ENCODE peak calls at places on chromosomes 13 and 19, in six cellular contexts. F is kidney, Y is breast epithelium, B is mammary epithelial cell, V is esophagus muscularis mucosa, D is BE2C. X is an unnamed sample.

GRCh38 chr19:50464348-50464747 is 12.0 kb upstream of the EMC10 start:
- DNase-seq in Y (no peak), F (peak; percentile 51), V (no peak), B (no peak), D (no peak), X (no peak)

GRCh38 chr19:1975081-1975480 is 34.1 kb downstream of the CSNK1G2 start:
- DNase-seq in D (no peak), F (no peak), V (no peak), Y (no peak), B (no peak), X (no peak)

GRCh38 chr13:49772828-49773227 is 19.7 kb downstream of the KPNA3 start:
- DNase-seq in Y (no peak), V (no peak), B (no peak), F (no peak), D (no peak), X (no peak)

GRCh38 chr13:27097691-27098090 is 73.9 kb downstream of the USP12 start:
- DNase-seq in D (no peak), V (no peak), Y (no peak), B (no peak), F (no peak), X (no peak)

GRCh38 chr13:110797230-110797877 is 83.9 kb downstream of the ING1 start:
- DNase-seq in F (no peak), B (no peak), Y (no peak), V (no peak), D (no peak), X (no peak)

GRCh38 chr13:111027481-111028439 is 87.3 kb upstream of the ARHGEF7 start:
- DNase-seq in B (peak; percentile 77), F (no peak), V (no peak), Y (no peak), D (no peak), X (no peak)

GRCh38 chr13:110280996-110281688 is 25.8 kb downstream of the COL4A1 start:
- DNase-seq in V (no peak), D (no peak), Y (no peak), F (peak; percentile 75), B (no peak), X (no peak)

GRCh38 chr13:94968040-94968756 is 255.9 kb upstream of the SOX21 start:
- DNase-seq in Y (no peak), V (no peak), B (no peak), F (no peak), D (peak; percentile 23), X (peak; percentile 75)

GRCh38 chr19:46607441-46607841 is 6.3 kb downstream of the CALM3 start:
- DNase-seq in Y (no peak), F (peak; percentile 63), D (no peak), B (no peak), V (no peak), X (no peak)

GRCh38 chr19:16400911-16401675 is 70.7 kb downstream of the EPS15L1 start:
- DNase-seq in V (no peak), D (no peak), F (peak; percentile 50), Y (peak; percentile 79), B (no peak), X (no peak)

GRCh38 chr13:111494641-111495040 is 174.2 kb downstream of the TEX29 start:
- DNase-seq in Y (no peak), B (no peak), V (no peak), D (no peak), F (peak; percentile 34), X (no peak)

GRCh38 chr13:43122706-43123268 is 99.4 kb downstream of the DNAJC15 start:
- DNase-seq in V (no peak), B (no peak), F (no peak), D (peak; percentile 44), Y (no peak), X (no peak)

GRCh38 chr19:16527334-16527935 is 14.8 kb downstream of the CHERP start:
- DNase-seq in B (peak; percentile 14), F (no peak), Y (no peak), V (no peak), D (no peak), X (no peak)

GRCh38 chr13:37534181-37534580 is 64.4 kb downstream of the POSTN start:
- DNase-seq in D (no peak), V (no peak), Y (no peak), F (no peak), B (peak; percentile 24), X (no peak)

GRCh38 chr13:51550151-51550550 is 34.1 kb upstream of the WDFY2 start:
- DNase-seq in Y (no peak), D (no peak), V (no peak), F (no peak), B (no peak), X (no peak)

GRCh38 chr13:110893571-110893970 is 21.3 kb downstream of the ANKRD10 start:
- DNase-seq in D (no peak), Y (no peak), V (no peak), F (no peak), B (no peak), X (no peak)

GRCh38 chr19:6801397-6802086 is 29.0 kb downstream of the VAV1 start:
- DNase-seq in V (peak; percentile 93), D (peak; percentile 15), B (no peak), Y (peak; percentile 21), F (peak; percentile 83), X (peak; percentile 41)

GRCh38 chr19:17671906-17672305 is 16.2 kb downstream of the UNC13A start:
- DNase-seq in B (peak; percentile 42), D (peak; percentile 66), Y (no peak), F (no peak), V (no peak), X (peak; percentile 67)

GRCh38 chr13:36154567-36155231 is 23.5 kb upstream of the DCLK1 start:
- DNase-seq in B (no peak), F (peak; percentile 74), D (no peak), Y (no peak), V (no peak), X (no peak)

GRCh38 chr19:46426506-46427162 is 2.1 kb downstream of the PNMA8C start:
- DNase-seq in F (peak; percentile 90), Y (no peak), D (peak; percentile 91), V (no peak), B (no peak), X (peak; percentile 92)

DNA sequence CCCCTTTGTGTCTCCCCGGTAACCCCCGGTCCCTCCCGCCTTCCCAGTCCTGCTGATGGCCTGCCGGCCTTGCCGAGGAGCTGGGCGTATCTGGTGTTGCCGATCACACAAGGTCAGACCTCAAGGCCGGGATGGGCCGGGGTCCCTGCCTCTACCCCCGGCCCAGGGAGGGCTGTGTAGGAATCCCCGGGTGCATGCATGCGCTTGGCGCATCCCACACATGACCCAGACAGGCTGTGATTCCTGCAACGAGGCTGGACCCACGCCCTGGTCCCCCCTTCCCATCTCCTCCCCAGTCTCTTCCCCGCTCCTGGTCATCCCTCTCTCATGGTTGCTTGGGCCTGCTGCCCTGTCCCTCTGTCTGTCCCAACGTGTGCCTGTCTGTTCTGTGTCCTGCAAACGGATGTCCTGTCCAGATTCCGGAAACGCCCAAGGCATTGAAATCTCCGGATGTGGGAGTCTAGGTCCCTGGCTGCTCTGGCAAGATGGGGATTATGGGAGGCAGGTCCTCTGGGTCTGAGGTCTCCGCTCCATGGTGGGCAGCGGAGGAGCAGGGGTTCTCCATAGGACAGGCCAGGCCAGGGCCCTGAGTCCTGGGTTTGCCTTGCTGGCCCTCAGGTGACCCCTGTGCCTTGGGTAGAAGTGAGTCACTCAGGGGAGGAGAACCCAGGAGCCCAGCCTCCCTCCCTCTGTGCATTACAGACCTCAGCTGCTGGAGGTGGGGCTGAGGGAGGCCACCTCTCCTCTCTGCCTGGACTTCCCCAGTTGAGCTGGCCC is 1.6 kb downstream of the PKN1 start:
- DNase-seq in Y (peak; percentile 39), F (peak; percentile 93), V (no peak), B (peak; percentile 63), D (peak; percentile 56), X (no peak)
- H3K4me1 ChIP-seq in Y (peaks cover 7% of the 10 kb centered on the region), F (peaks cover 9% of the 10 kb centered on the region), V (peaks cover 71% of the 10 kb centered on the region), B (peaks cover 17% of the 10 kb centered on the region), D (no peaks in the 10 kb centered on the region), X (peaks cover 11% of the 10 kb centered on the region)

GRCh38 chr19:13839938-13840750 is 36.8 kb upstream of the NANOS3 start:
- DNase-seq in F (peak; percentile 94), V (no peak), B (peak; percentile 80), Y (peak; percentile 71), D (peak; percentile 75), X (no peak)
- H3K4me3 ChIP-seq in F (peak overlapping the region; percentile 80), V (peak overlapping the region; percentile 100), B (peak overlapping the region; percentile 86), Y (peak overlapping the region; percentile 99), D (peak overlapping the region; percentile 85), X (peak overlapping the region; percentile 63)

DNA sequence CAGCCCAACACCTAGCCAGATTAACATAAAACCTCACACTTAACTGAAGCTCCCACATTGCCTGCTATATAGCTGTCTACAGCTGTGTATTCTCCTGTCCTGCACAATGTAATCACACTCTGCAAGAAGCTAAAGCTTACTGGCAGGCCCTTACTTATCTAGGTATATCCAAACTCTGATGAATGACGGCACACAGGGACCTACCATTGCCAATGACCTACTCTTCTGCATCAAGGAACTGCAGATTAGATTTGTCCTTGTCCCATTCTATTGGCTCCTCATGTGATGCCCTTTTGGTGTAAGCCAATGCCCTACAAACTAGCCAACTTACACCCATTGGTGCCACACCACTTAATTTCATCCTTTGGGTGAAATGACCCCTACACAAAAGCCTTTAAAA is 26.4 kb downstream of the ZNF45 start:
- DNase-seq in Y (no peak), F (no peak), D (no peak), V (no peak), B (no peak), X (no peak)
- H3K9me3 ChIP-seq in Y (peaks cover 98% of the 10 kb centered on the region), F (peaks cover 84% of the 10 kb centered on the region), D (peaks cover 7% of the 10 kb centered on the region), V (peaks cover 98% of the 10 kb centered on the region), B (peaks cover 13% of the 10 kb centered on the region), X (no peaks in the 10 kb centered on the region)

GRCh38 chr19:55304980-55305379 is 20.2 kb downstream of the TMEM150B start:
- DNase-seq in V (no peak), Y (no peak), B (no peak), D (no peak), F (no peak), X (no peak)

GRCh38 chr19:55308281-55308680 is 16.9 kb downstream of the TMEM150B start:
- DNase-seq in V (no peak), B (no peak), F (no peak), D (no peak), Y (no peak), X (no peak)

GRCh38 chr19:55305491-55305890 is 19.6 kb downstream of the TMEM150B start:
- DNase-seq in D (peak; percentile 66), B (peak; percentile 18), V (no peak), Y (no peak), F (no peak), X (peak; percentile 74)

GRCh38 chr19:55305983-55306562 is 19.1 kb downstream of the TMEM150B start:
- DNase-seq in D (no peak), Y (no peak), V (no peak), B (no peak), F (no peak), X (no peak)

GRCh38 chr19:55306712-55307111 is 18.4 kb downstream of the TMEM150B start:
- DNase-seq in D (no peak), B (no peak), F (no peak), V (no peak), Y (no peak), X (no peak)
- H3K4me1 ChIP-seq in D (no peaks in the 10 kb centered on the region), B (no peaks in the 10 kb centered on the region), F (no peaks in the 10 kb centered on the region), V (peaks cover 6% of the 10 kb centered on the region), Y (no peaks in the 10 kb centered on the region), X (peaks cover 5% of the 10 kb centered on the region)

X was measured in HAP-1.